ENCODE peak calls at places on chromosomes 3 and 15, in five cellular contexts. One of them, this sample, is unnamed.

GRCh38 chr15:65824031-65824743 is 32.1 kb upstream of the DENND4A start:
- DNase-seq in colonic mucosa: peak; percentile 67
- DNase-seq in PC-3: peak; percentile 69
- DNase-seq in psoas muscle: peak; percentile 25
- DNase-seq in lower lobe of right lung: no peak
- DNase-seq in this sample: no peak

GRCh38 chr3:136350557-136350956 is 100.4 kb downstream of the PCCB start:
- DNase-seq in colonic mucosa: no peak
- DNase-seq in psoas muscle: no peak
- DNase-seq in PC-3: no peak
- DNase-seq in lower lobe of right lung: no peak
- DNase-seq in this sample: no peak

GRCh38 chr3:176734146-176734545 is 463.1 kb downstream of the TBL1XR1 start:
- DNase-seq in lower lobe of right lung: no peak
- DNase-seq in colonic mucosa: no peak
- DNase-seq in psoas muscle: no peak
- DNase-seq in PC-3: no peak
- DNase-seq in this sample: no peak

GRCh38 chr3:155585384-155585783 is 159.5 kb downstream of the PLCH1 start:
- DNase-seq in lower lobe of right lung: no peak
- DNase-seq in psoas muscle: no peak
- DNase-seq in colonic mucosa: no peak
- DNase-seq in PC-3: peak; percentile 20
- DNase-seq in this sample: no peak

GRCh38 chr3:67381667-67382272 is 272.6 kb downstream of the SUCLG2 start:
- DNase-seq in PC-3: peak; percentile 33
- DNase-seq in psoas muscle: no peak
- DNase-seq in lower lobe of right lung: no peak
- DNase-seq in colonic mucosa: no peak
- DNase-seq in this sample: no peak

GRCh38 chr15:62835762-62836161 is 206.8 kb upstream of the TPM1 start:
- DNase-seq in lower lobe of right lung: no peak
- DNase-seq in PC-3: no peak
- DNase-seq in colonic mucosa: no peak
- DNase-seq in psoas muscle: no peak
- DNase-seq in this sample: no peak

GRCh38 chr3:36700537-36701248 is 63.7 kb downstream of the DCLK3 start:
- DNase-seq in colonic mucosa: peak; percentile 23
- DNase-seq in PC-3: peak; percentile 81
- DNase-seq in lower lobe of right lung: peak; percentile 58
- DNase-seq in psoas muscle: peak; percentile 44
- DNase-seq in this sample: peak; percentile 53

GRCh38 chr15:97849183-97849582 is 111.3 kb upstream of the ARRDC4 start:
- DNase-seq in psoas muscle: no peak
- DNase-seq in lower lobe of right lung: no peak
- DNase-seq in colonic mucosa: no peak
- DNase-seq in PC-3: no peak
- DNase-seq in this sample: no peak

GRCh38 chr3:49713336-49714105 is 6.0 kb downstream of the AMIGO3 start:
- DNase-seq in lower lobe of right lung: no peak
- DNase-seq in colonic mucosa: no peak
- DNase-seq in psoas muscle: peak; percentile 8
- DNase-seq in PC-3: no peak
- DNase-seq in this sample: no peak

GRCh38 chr3:39809181-39809994 is at the start of gene MYRIP:
- DNase-seq in colonic mucosa: peak; percentile 65
- DNase-seq in PC-3: peak; percentile 22
- DNase-seq in lower lobe of right lung: peak; percentile 85
- DNase-seq in psoas muscle: peak; percentile 51
- DNase-seq in this sample: peak; percentile 65

GRCh38 chr3:36796896-36797295 is 32.5 kb upstream of the DCLK3 start:
- DNase-seq in lower lobe of right lung: no peak
- DNase-seq in colonic mucosa: no peak
- DNase-seq in psoas muscle: no peak
- DNase-seq in PC-3: peak; percentile 54
- DNase-seq in this sample: no peak

GRCh38 chr15:36791849-36792618 is 212.6 kb downstream of the CDIN1 start:
- DNase-seq in lower lobe of right lung: no peak
- DNase-seq in colonic mucosa: no peak
- DNase-seq in psoas muscle: peak; percentile 27
- DNase-seq in PC-3: no peak
- DNase-seq in this sample: no peak

GRCh38 chr15:64634576-64635485 is 140.6 kb downstream of the RBPMS2 start:
- DNase-seq in PC-3: no peak
- DNase-seq in lower lobe of right lung: no peak
- DNase-seq in psoas muscle: no peak
- DNase-seq in colonic mucosa: no peak
- DNase-seq in this sample: peak; percentile 25

GRCh38 chr15:76987896-76988860 is 6.7 kb upstream of the PSTPIP1 start:
- DNase-seq in lower lobe of right lung: peak; percentile 85
- DNase-seq in psoas muscle: peak; percentile 76
- DNase-seq in colonic mucosa: peak; percentile 69
- DNase-seq in PC-3: no peak
- DNase-seq in this sample: peak; percentile 84

GRCh38 chr15:78179286-78179840 is 30.2 kb downstream of the IDH3A start:
- DNase-seq in colonic mucosa: peak; percentile 14
- DNase-seq in PC-3: no peak
- DNase-seq in lower lobe of right lung: no peak
- DNase-seq in psoas muscle: no peak
- DNase-seq in this sample: no peak

GRCh38 chr3:43214616-43215015 is 71.7 kb upstream of the SNRK start:
- DNase-seq in lower lobe of right lung: no peak
- DNase-seq in PC-3: peak; percentile 91
- DNase-seq in psoas muscle: no peak
- DNase-seq in colonic mucosa: no peak
- DNase-seq in this sample: no peak

GRCh38 chr3:29950232-29950631 is 656.2 kb upstream of the TGFBR2 start:
- DNase-seq in lower lobe of right lung: no peak
- DNase-seq in psoas muscle: no peak
- DNase-seq in colonic mucosa: no peak
- DNase-seq in PC-3: no peak
- DNase-seq in this sample: no peak

DNA sequence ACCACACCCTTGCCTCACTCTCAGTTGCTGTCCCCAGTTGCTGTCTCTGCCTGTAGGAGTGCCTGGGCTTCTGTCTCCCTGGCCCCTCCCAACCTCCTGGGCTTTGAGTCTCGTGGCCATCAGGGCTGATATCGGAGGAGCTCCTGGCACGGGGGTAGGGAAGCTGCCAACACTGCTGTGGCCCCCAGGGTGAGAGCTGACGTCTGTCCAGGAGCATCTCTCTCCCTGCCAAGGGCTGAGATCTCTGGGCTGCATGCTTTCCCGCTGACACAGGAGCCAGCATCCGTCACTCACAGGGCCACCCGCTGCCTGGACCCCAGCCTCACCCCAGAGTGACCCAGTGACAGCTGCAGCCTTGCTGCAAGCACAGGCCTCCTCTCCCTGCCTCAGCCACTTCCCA is 47.5 kb downstream of the EXOG start:
- DNase-seq in psoas muscle: peak; percentile 73
- DNase-seq in PC-3: no peak
- DNase-seq in colonic mucosa: no peak
- DNase-seq in lower lobe of right lung: no peak
- DNase-seq in this sample: no peak
- TF ChIP-seq CTCF in psoas muscle: no peak
- TF ChIP-seq CTCF in PC-3: no peak
- TF ChIP-seq CTCF in colonic mucosa: no peak
- TF ChIP-seq CTCF in lower lobe of right lung: no peak
- TF ChIP-seq CTCF in this sample: no peak

GRCh38 chr3:21738283-21738682 is 12.7 kb downstream of the ZNF385D start:
- DNase-seq in lower lobe of right lung: no peak
- DNase-seq in PC-3: no peak
- DNase-seq in psoas muscle: no peak
- DNase-seq in colonic mucosa: no peak
- DNase-seq in this sample: no peak
- TF ChIP-seq CTCF in lower lobe of right lung: no peak
- TF ChIP-seq CTCF in PC-3: no peak
- TF ChIP-seq CTCF in psoas muscle: no peak
- TF ChIP-seq CTCF in colonic mucosa: no peak
- TF ChIP-seq CTCF in this sample: no peak

GRCh38 chr15:66905954-66906353 is 159.4 kb upstream of the SMAD3 start:
- DNase-seq in colonic mucosa: no peak
- DNase-seq in psoas muscle: no peak
- DNase-seq in lower lobe of right lung: no peak
- DNase-seq in PC-3: no peak
- DNase-seq in this sample: no peak
- TF ChIP-seq CTCF in colonic mucosa: no peak
- TF ChIP-seq CTCF in psoas muscle: no peak
- TF ChIP-seq CTCF in lower lobe of right lung: no peak
- TF ChIP-seq CTCF in PC-3: peak; percentile 29
- TF ChIP-seq CTCF in this sample: no peak

GRCh38 chr3:111859061-111859973 is at the start of gene PHLDB2:
- DNase-seq in PC-3: peak; percentile 97
- DNase-seq in lower lobe of right lung: peak; percentile 67
- DNase-seq in psoas muscle: peak; percentile 78
- DNase-seq in colonic mucosa: peak; percentile 56
- DNase-seq in this sample: peak; percentile 61
- TF ChIP-seq CTCF in PC-3: peak; percentile 40
- TF ChIP-seq CTCF in lower lobe of right lung: no peak
- TF ChIP-seq CTCF in psoas muscle: no peak
- TF ChIP-seq CTCF in colonic mucosa: no peak
- TF ChIP-seq CTCF in this sample: no peak

GRCh38 chr15:31098953-31099740 is 2.4 kb downstream of the TRPM1 start:
- DNase-seq in PC-3: peak; percentile 26
- DNase-seq in psoas muscle: no peak
- DNase-seq in colonic mucosa: no peak
- DNase-seq in lower lobe of right lung: no peak
- DNase-seq in this sample: no peak
- TF ChIP-seq CTCF in PC-3: peak; percentile 27
- TF ChIP-seq CTCF in psoas muscle: no peak
- TF ChIP-seq CTCF in colonic mucosa: no peak
- TF ChIP-seq CTCF in lower lobe of right lung: no peak
- TF ChIP-seq CTCF in this sample: peak; percentile 19

GRCh38 chr15:51181221-51181620 is 86.5 kb upstream of the TNFAIP8L3 start:
- DNase-seq in psoas muscle: no peak
- DNase-seq in PC-3: no peak
- DNase-seq in lower lobe of right lung: no peak
- DNase-seq in colonic mucosa: no peak
- DNase-seq in this sample: no peak
- TF ChIP-seq CTCF in psoas muscle: no peak
- TF ChIP-seq CTCF in PC-3: no peak
- TF ChIP-seq CTCF in lower lobe of right lung: no peak
- TF ChIP-seq CTCF in colonic mucosa: no peak
- TF ChIP-seq CTCF in this sample: no peak

This sample was measured in GM10248.